ENCODE peak calls at places on chromosome 18, in ten cellular contexts. A, P, M, N, D, Q, X, J, K and C are unnamed samples.

GRCh38 chr18:13243363-13243762 is 24.8 kb downstream of the LDLRAD4 start:
- DNase-seq in N (no peak), A (peak; percentile 8), M (no peak), X (no peak), D (no peak), K (no peak), J (no peak), Q (no peak), P (no peak), C (no peak)

GRCh38 chr18:11946756-11947155 is 34.6 kb upstream of the IMPA2 start:
- DNase-seq in A (no peak), N (peak; percentile 22), X (peak; percentile 16), Q (no peak), D (no peak), K (no peak), P (peak; percentile 67), M (no peak), J (no peak), C (peak; percentile 15)

GRCh38 chr18:80238651-80239260 is 8.6 kb downstream of the PARD6G start:
- DNase-seq in X (no peak), P (no peak), A (no peak), M (no peak), K (no peak), D (no peak), N (no peak), Q (no peak), J (no peak), C (no peak)

GRCh38 chr18:45250479-45250878 is 364.8 kb upstream of the SLC14A2 start:
- DNase-seq in M (no peak), P (no peak), J (peak; percentile 27), A (no peak), D (no peak), X (no peak), Q (no peak), N (no peak), K (no peak), C (no peak)

GRCh38 chr18:58412844-58413666 is 215.8 kb downstream of the ALPK2 start:
- DNase-seq in M (no peak), X (no peak), J (no peak), N (no peak), K (no peak), Q (no peak), A (no peak), P (no peak), D (no peak), C (no peak)

GRCh38 chr18:58257461-58257860 is 213.4 kb downstream of the NEDD4L start:
- DNase-seq in M (no peak), K (no peak), Q (no peak), D (no peak), J (no peak), P (peak; percentile 68), N (no peak), A (no peak), X (no peak), C (peak; percentile 18)

GRCh38 chr18:10122116-10122515 is 208.3 kb downstream of the VAPA start:
- DNase-seq in A (no peak), P (peak; percentile 86), D (no peak), M (peak; percentile 40), X (no peak), K (no peak), Q (no peak), J (peak; percentile 33), N (no peak), C (peak; percentile 66)

GRCh38 chr18:56402872-56403516 is 235.4 kb downstream of the TXNL1 start:
- DNase-seq in K (no peak), X (no peak), D (no peak), J (peak; percentile 23), P (peak; percentile 90), Q (peak; percentile 39), N (no peak), A (no peak), M (no peak), C (peak; percentile 87)

DNA sequence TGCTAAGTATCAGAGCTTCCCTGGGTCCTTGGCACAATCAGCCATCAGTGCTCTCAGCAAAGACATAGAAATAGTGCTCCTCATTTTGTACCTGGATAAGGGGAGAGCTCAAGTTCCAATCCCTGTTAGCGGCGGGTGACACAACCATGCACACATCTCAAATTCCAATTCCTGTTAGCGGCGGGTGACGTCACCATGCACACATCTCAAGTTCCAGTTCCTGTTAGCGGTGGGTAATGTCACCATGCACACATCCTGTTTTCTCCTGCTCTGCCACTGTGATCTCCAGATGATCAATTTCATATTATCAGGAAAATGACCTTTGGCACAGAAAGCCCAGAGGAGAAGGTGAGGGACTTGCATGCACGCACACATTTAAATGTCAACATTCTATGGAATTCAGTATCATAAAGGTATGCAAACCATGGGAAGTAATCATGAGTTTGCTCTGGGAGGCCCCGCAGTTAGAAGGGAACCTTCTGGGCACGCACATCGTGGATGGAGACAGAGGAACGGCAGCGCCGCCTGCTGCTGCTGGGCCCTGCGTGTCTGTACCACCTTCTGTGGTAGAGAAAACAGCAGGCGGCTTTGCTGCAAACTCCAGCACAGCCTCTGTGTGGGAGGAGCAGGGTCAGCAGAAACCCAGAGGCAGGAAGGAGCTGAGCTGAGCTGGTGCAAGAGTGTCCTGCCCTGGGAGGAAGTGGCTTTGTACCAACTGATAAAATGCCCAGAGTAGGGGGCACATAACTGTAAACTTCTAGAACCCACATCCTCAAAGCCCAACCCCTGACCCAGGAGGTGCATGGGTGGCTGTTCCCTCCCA is 77.8 kb downstream of the MBP start:
- DNase-seq in Q (peak; percentile 82), M (peak; percentile 94), P (peak; percentile 93), K (no peak), A (peak; percentile 76), X (peak; percentile 63), D (peak; percentile 83), J (peak; percentile 77), N (peak; percentile 56), C (peak; percentile 93)
- H3K4me2 ChIP-seq in Q (peak overlapping the region; percentile 60), M (peak overlapping the region; percentile 63), P (peak overlapping the region; percentile 48), K (no peak overlapping the region), A (no peak overlapping the region), X (peak overlapping the region; percentile 83), D (peak overlapping the region; percentile 82), J (no peak overlapping the region), N (no peak overlapping the region), C (peak overlapping the region; percentile 67)

GRCh38 chr18:59659486-59660187 is 37.6 kb downstream of the CCBE1 start:
- DNase-seq in D (no peak), N (no peak), Q (no peak), P (peak; percentile 50), X (no peak), M (no peak), K (no peak), J (no peak), A (no peak), C (peak; percentile 58)
- H3K4me2 ChIP-seq in D (no peak overlapping the region), N (no peak overlapping the region), Q (no peak overlapping the region), P (peak overlapping the region; percentile 94), X (peak overlapping the region; percentile 54), M (peak overlapping the region; percentile 7), K (peak overlapping the region; percentile 25), J (no peak overlapping the region), A (no peak overlapping the region), C (peak overlapping the region; percentile 64)

GRCh38 chr18:77135339-77136075 is 2.9 kb upstream of the MBP start:
- DNase-seq in N (no peak), Q (no peak), D (no peak), J (no peak), M (no peak), P (no peak), A (no peak), K (no peak), X (no peak), C (no peak)

GRCh38 chr18:77132369-77133050 is at the start of gene MBP:
- DNase-seq in M (peak; percentile 92), N (peak; percentile 93), J (peak; percentile 69), A (peak; percentile 78), K (no peak), P (no peak), X (peak; percentile 74), D (peak; percentile 68), Q (peak; percentile 45), C (peak; percentile 75)

GRCh38 chr18:77134611-77135010 is 2.0 kb upstream of the MBP start:
- DNase-seq in P (no peak), M (no peak), Q (no peak), X (no peak), J (no peak), D (no peak), N (no peak), A (no peak), K (no peak), C (no peak)

GRCh38 chr18:77133051-77133919 is 702 bp upstream of the MBP start:
- DNase-seq in X (peak; percentile 49), M (peak; percentile 72), Q (no peak), D (no peak), P (no peak), J (peak; percentile 37), A (peak; percentile 70), K (no peak), N (peak; percentile 64), C (peak; percentile 45)

GRCh38 chr18:77133920-77134496 is 1.4 kb upstream of the MBP start:
- DNase-seq in P (no peak), Q (no peak), M (no peak), D (no peak), J (peak; percentile 43), K (no peak), A (no peak), X (no peak), N (no peak), C (no peak)
- H3K4me2 ChIP-seq in P (no peak overlapping the region), Q (no peak overlapping the region), M (no peak overlapping the region), D (peak overlapping the region; percentile 91), J (no peak overlapping the region), K (no peak overlapping the region), A (peak overlapping the region; percentile 49), X (peak overlapping the region; percentile 86), N (peak overlapping the region; percentile 87), C (peak overlapping the region; percentile 99)

GRCh38 chr18:35028556-35028955 is 12.7 kb upstream of the MAPRE2 start:
- DNase-seq in Q (no peak), A (no peak), N (no peak), P (no peak), K (no peak), M (no peak), X (no peak), J (peak; percentile 84), D (no peak), C (no peak)
- H3K4me2 ChIP-seq in Q (no peak overlapping the region), A (no peak overlapping the region), N (no peak overlapping the region), P (no peak overlapping the region), K (no peak overlapping the region), M (no peak overlapping the region), X (no peak overlapping the region), J (no peak overlapping the region), D (no peak overlapping the region), C (no peak overlapping the region)

GRCh38 chr18:74679006-74679678 is 81.5 kb downstream of the ZNF407 start:
- DNase-seq in Q (no peak), A (no peak), M (no peak), P (no peak), D (no peak), K (no peak), J (no peak), N (no peak), X (no peak), C (no peak)

GRCh38 chr18:74682998-74683311 is 85.3 kb downstream of the ZNF407 start:
- DNase-seq in Q (no peak), N (no peak), D (no peak), P (peak; percentile 44), M (peak; percentile 22), J (no peak), K (no peak), A (no peak), X (no peak), C (peak; percentile 3)

GRCh38 chr18:74683573-74683972 is 85.9 kb downstream of the ZNF407 start:
- DNase-seq in P (no peak), D (no peak), Q (no peak), J (no peak), K (no peak), M (no peak), N (no peak), A (no peak), X (no peak), C (no peak)

GRCh38 chr18:74679679-74680076 is 82.0 kb downstream of the ZNF407 start:
- DNase-seq in N (no peak), J (no peak), P (no peak), D (no peak), X (no peak), M (no peak), K (no peak), A (no peak), Q (no peak), C (no peak)

GRCh38 chr18:74682141-74682997 is 84.7 kb downstream of the ZNF407 start:
- DNase-seq in N (no peak), J (no peak), M (no peak), P (no peak), X (no peak), Q (no peak), K (no peak), A (no peak), D (no peak), C (no peak)
- H3K4me2 ChIP-seq in N (no peak overlapping the region), J (no peak overlapping the region), M (peak overlapping the region; percentile 39), P (no peak overlapping the region), X (no peak overlapping the region), Q (no peak overlapping the region), K (no peak overlapping the region), A (no peak overlapping the region), D (no peak overlapping the region), C (no peak overlapping the region)